ENCODE peak calls at places on chromosome 6, in four cellular contexts. One of them, this sample, is unnamed.

GRCh38 chr6:34243901-34244884 is 4.6 kb downstream of the SMIM29 start:
- DNase-seq in GM06990: no peak
- DNase-seq in suprapubic skin: no peak
- DNase-seq in ascending aorta: peak
- DNase-seq in this sample: peak

GRCh38 chr6:118859517-118860064 is 34.4 kb upstream of the ASF1A start:
- DNase-seq in GM06990: no peak
- DNase-seq in suprapubic skin: no peak
- DNase-seq in ascending aorta: no peak
- DNase-seq in this sample: no peak

GRCh38 chr6:68575765-68576439 is 59.2 kb upstream of the ADGRB3 start:
- DNase-seq in GM06990: no peak
- DNase-seq in suprapubic skin: no peak
- DNase-seq in ascending aorta: peak
- DNase-seq in this sample: no peak

GRCh38 chr6:28353981-28354676 is 4.4 kb downstream of the ZKSCAN3 start:
- DNase-seq in GM06990: no peak
- DNase-seq in suprapubic skin: no peak
- DNase-seq in ascending aorta: no peak
- DNase-seq in this sample: no peak

GRCh38 chr6:130885392-130886192 is 58.4 kb downstream of the SMLR1 start:
- DNase-seq in GM06990: no peak
- DNase-seq in suprapubic skin: no peak
- DNase-seq in ascending aorta: peak
- DNase-seq in this sample: no peak

GRCh38 chr6:142732790-142733189 is 212.2 kb downstream of the HIVEP2 start:
- DNase-seq in GM06990: no peak
- DNase-seq in suprapubic skin: no peak
- DNase-seq in ascending aorta: no peak
- DNase-seq in this sample: no peak

GRCh38 chr6:3351105-3351676 is 92.4 kb downstream of the PSMG4 start:
- DNase-seq in GM06990: no peak
- DNase-seq in suprapubic skin: no peak
- DNase-seq in ascending aorta: no peak
- DNase-seq in this sample: no peak

GRCh38 chr6:153092082-153093013 is 38.7 kb downstream of the RGS17 start:
- DNase-seq in GM06990: peak
- DNase-seq in suprapubic skin: no peak
- DNase-seq in ascending aorta: no peak
- DNase-seq in this sample: no peak

GRCh38 chr6:154721460-154721859 is 11.8 kb upstream of the SCAF8 start:
- DNase-seq in GM06990: no peak
- DNase-seq in suprapubic skin: no peak
- DNase-seq in ascending aorta: no peak
- DNase-seq in this sample: no peak

GRCh38 chr6:17450825-17451224 is 57.4 kb downstream of the CAP2 start:
- DNase-seq in GM06990: no peak
- DNase-seq in suprapubic skin: no peak
- DNase-seq in ascending aorta: no peak
- DNase-seq in this sample: no peak

GRCh38 chr6:149897855-149898744 is at the start of gene RAET1E:
- DNase-seq in GM06990: no peak
- DNase-seq in suprapubic skin: peak
- DNase-seq in ascending aorta: no peak
- DNase-seq in this sample: no peak

GRCh38 chr6:14713008-14713452 is 532.8 kb upstream of the JARID2 start:
- DNase-seq in GM06990: no peak
- DNase-seq in suprapubic skin: no peak
- DNase-seq in ascending aorta: no peak
- DNase-seq in this sample: no peak

GRCh38 chr6:150485559-150486517 is 113.8 kb upstream of the PLEKHG1 start:
- DNase-seq in GM06990: no peak
- DNase-seq in suprapubic skin: no peak
- DNase-seq in ascending aorta: no peak
- DNase-seq in this sample: no peak

GRCh38 chr6:170129691-170130171 is 161.1 kb downstream of the DLL1 start:
- DNase-seq in GM06990: no peak
- DNase-seq in suprapubic skin: peak
- DNase-seq in ascending aorta: peak
- DNase-seq in this sample: peak

GRCh38 chr6:40962241-40962640 is 76.8 kb downstream of the UNC5CL start:
- DNase-seq in GM06990: peak
- DNase-seq in suprapubic skin: no peak
- DNase-seq in ascending aorta: no peak
- DNase-seq in this sample: no peak

GRCh38 chr6:35240838-35241801 is 18.4 kb upstream of the ZNF76 start:
- DNase-seq in GM06990: peak
- DNase-seq in suprapubic skin: no peak
- DNase-seq in ascending aorta: peak
- DNase-seq in this sample: no peak

DNA sequence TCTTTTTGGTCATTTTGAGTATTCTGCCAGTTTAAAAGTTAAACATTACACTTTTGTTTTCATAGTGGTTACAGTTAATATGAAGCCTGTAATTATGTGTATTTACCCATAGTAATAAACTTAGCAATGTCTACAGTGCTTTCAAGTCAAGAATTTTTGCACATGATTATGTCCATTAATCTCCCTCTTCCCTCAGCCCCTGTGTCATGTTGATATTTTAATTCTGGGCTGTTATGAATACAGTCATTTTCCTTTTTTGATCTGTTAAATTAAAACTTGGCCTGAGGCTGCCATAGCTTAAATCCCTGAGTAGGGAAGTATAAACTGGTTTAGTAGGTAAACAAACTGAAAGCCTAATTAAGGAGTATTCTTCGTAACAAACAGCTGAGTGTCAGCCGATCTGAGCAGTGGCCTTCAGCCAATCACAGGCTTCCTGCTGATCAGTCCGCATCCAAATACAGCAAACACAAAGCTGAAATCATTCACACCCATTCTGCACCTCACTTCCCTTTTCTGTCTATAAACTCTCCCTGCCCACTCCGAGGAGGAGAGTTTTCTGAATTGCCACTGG is 9.5 kb upstream of the SFT2D1 start:
- DNase-seq in GM06990: no peak
- DNase-seq in suprapubic skin: no peak
- DNase-seq in ascending aorta: no peak
- DNase-seq in this sample: no peak
- H3K4me3 ChIP-seq in GM06990: no peak
- H3K4me3 ChIP-seq in suprapubic skin: peak
- H3K4me3 ChIP-seq in ascending aorta: no peak
- H3K4me3 ChIP-seq in this sample: no peak

GRCh38 chr6:146095481-146095880 is 66.6 kb downstream of the GRM1 start:
- DNase-seq in GM06990: no peak
- DNase-seq in suprapubic skin: no peak
- DNase-seq in ascending aorta: no peak
- DNase-seq in this sample: no peak

GRCh38 chr6:146103416-146104072 is 74.7 kb downstream of the GRM1 start:
- DNase-seq in GM06990: no peak
- DNase-seq in suprapubic skin: no peak
- DNase-seq in ascending aorta: no peak
- DNase-seq in this sample: no peak

GRCh38 chr6:146106532-146106931 is 77.7 kb downstream of the GRM1 start:
- DNase-seq in GM06990: no peak
- DNase-seq in suprapubic skin: no peak
- DNase-seq in ascending aorta: no peak
- DNase-seq in this sample: no peak

GRCh38 chr6:146097586-146097985 is 68.7 kb downstream of the GRM1 start:
- DNase-seq in GM06990: no peak
- DNase-seq in suprapubic skin: no peak
- DNase-seq in ascending aorta: no peak
- DNase-seq in this sample: no peak

DNA sequence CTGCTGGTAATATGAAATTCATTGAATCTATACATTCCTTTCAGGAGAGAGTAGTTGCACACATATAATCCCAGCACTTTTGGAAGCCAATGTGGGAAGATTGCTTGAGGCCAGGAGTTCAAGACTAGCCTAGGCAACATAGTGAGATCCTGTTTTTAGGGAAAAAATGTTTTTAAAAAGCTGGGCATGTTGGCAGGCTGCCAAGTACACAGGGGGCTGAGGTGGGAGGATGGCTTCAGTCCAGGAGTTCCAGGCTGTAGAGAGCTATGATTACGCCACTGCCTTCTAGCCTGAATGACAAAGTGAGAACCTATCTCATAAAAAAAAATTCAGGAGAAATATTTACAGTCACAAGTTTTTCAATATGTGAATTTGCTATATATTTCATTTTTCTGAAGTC is 71.9 kb downstream of the GRM1 start:
- DNase-seq in GM06990: no peak
- DNase-seq in suprapubic skin: no peak
- DNase-seq in ascending aorta: no peak
- DNase-seq in this sample: no peak
- H3K4me3 ChIP-seq in GM06990: no peak
- H3K4me3 ChIP-seq in suprapubic skin: no peak
- H3K4me3 ChIP-seq in ascending aorta: no peak
- H3K4me3 ChIP-seq in this sample: no peak

GRCh38 chr6:158703840-158704822 is 54.3 kb downstream of the SYTL3 start:
- DNase-seq in GM06990: peak
- DNase-seq in suprapubic skin: peak
- DNase-seq in ascending aorta: peak
- DNase-seq in this sample: peak
- H3K4me3 ChIP-seq in GM06990: peak
- H3K4me3 ChIP-seq in suprapubic skin: peak
- H3K4me3 ChIP-seq in ascending aorta: peak
- H3K4me3 ChIP-seq in this sample: peak

GRCh38 chr6:52993461-52993860 is 1.6 kb downstream of the GSTA4 start:
- DNase-seq in GM06990: no peak
- DNase-seq in suprapubic skin: no peak
- DNase-seq in ascending aorta: no peak
- DNase-seq in this sample: no peak
- H3K4me3 ChIP-seq in GM06990: no peak
- H3K4me3 ChIP-seq in suprapubic skin: peak
- H3K4me3 ChIP-seq in ascending aorta: peak
- H3K4me3 ChIP-seq in this sample: peak

GRCh38 chr6:70396163-70396562 is 17.1 kb upstream of the FAM135A start:
- DNase-seq in GM06990: no peak
- DNase-seq in suprapubic skin: no peak
- DNase-seq in ascending aorta: no peak
- DNase-seq in this sample: no peak
- H3K4me3 ChIP-seq in GM06990: no peak
- H3K4me3 ChIP-seq in suprapubic skin: no peak
- H3K4me3 ChIP-seq in ascending aorta: no peak
- H3K4me3 ChIP-seq in this sample: no peak

GRCh38 chr6:26594730-26595632 is 1.8 kb upstream of the ABT1 start:
- DNase-seq in GM06990: no peak
- DNase-seq in suprapubic skin: no peak
- DNase-seq in ascending aorta: no peak
- DNase-seq in this sample: no peak

GRCh38 chr6:26592649-26593048 is 4.1 kb upstream of the ABT1 start:
- DNase-seq in GM06990: no peak
- DNase-seq in suprapubic skin: no peak
- DNase-seq in ascending aorta: no peak
- DNase-seq in this sample: no peak

GRCh38 chr6:26595669-26596269 is 984 bp upstream of the ABT1 start:
- DNase-seq in GM06990: peak
- DNase-seq in suprapubic skin: peak
- DNase-seq in ascending aorta: peak
- DNase-seq in this sample: peak

GRCh38 chr6:26594128-26594493 is 2.6 kb upstream of the ABT1 start:
- DNase-seq in GM06990: no peak
- DNase-seq in suprapubic skin: no peak
- DNase-seq in ascending aorta: no peak
- DNase-seq in this sample: no peak

DNA sequence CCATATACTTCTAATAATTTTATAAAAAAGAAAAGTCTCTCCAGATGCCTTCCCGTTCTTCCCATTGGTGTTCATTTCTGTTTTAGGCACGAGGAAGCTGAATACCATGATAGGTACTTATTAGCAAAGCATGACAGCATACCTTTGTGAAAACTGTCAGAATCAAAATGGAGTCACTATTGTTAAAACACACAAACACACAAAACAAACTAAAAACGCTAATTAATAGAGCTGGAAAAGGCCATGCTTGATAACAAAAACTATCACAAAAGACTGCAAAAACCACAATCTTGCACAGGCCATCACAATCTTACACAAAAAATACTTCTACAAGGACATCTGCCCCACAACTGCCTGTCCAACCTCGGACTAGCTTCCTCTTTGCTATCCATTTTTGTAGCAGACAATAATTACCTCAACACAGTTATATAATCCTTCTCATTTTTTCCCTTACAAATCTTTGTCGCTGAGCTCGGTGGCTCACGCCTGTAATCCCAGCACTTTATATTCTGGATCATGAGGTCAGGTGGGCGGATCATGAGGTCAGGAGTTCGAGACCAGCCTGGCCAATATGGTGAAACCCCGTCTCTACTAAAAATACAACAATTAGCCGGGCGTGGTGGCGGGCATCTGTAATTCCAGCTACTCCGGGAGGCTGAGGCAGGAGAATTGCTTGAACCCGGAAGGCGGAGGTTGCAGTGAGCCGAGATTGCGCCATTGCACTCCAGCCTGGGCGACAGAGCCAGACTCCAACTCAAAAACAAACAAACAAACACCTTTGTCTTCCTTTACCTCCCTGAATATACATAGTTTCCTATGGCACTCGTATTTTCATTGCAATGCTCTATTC is 3.2 kb upstream of the ABT1 start:
- DNase-seq in GM06990: no peak
- DNase-seq in suprapubic skin: no peak
- DNase-seq in ascending aorta: no peak
- DNase-seq in this sample: no peak
- H3K4me3 ChIP-seq in GM06990: no peak
- H3K4me3 ChIP-seq in suprapubic skin: no peak
- H3K4me3 ChIP-seq in ascending aorta: no peak
- H3K4me3 ChIP-seq in this sample: no peak

GRCh38 chr6:83431545-83432165 is 804 bp upstream of the ME1 start:
- DNase-seq in GM06990: no peak
- DNase-seq in suprapubic skin: no peak
- DNase-seq in ascending aorta: no peak
- DNase-seq in this sample: no peak

GRCh38 chr6:83429269-83429668 is 1.6 kb downstream of the ME1 start:
- DNase-seq in GM06990: no peak
- DNase-seq in suprapubic skin: no peak
- DNase-seq in ascending aorta: no peak
- DNase-seq in this sample: no peak

GRCh38 chr6:83432626-83433025 is 1.8 kb upstream of the ME1 start:
- DNase-seq in GM06990: no peak
- DNase-seq in suprapubic skin: no peak
- DNase-seq in ascending aorta: no peak
- DNase-seq in this sample: no peak

GRCh38 chr6:83429857-83430605 is 820 bp downstream of the ME1 start:
- DNase-seq in GM06990: no peak
- DNase-seq in suprapubic skin: no peak
- DNase-seq in ascending aorta: peak
- DNase-seq in this sample: no peak

GRCh38 chr6:83430606-83431544 is at the start of gene ME1:
- DNase-seq in GM06990: peak
- DNase-seq in suprapubic skin: peak
- DNase-seq in ascending aorta: peak
- DNase-seq in this sample: peak
- H3K4me3 ChIP-seq in GM06990: no peak
- H3K4me3 ChIP-seq in suprapubic skin: peak
- H3K4me3 ChIP-seq in ascending aorta: peak
- H3K4me3 ChIP-seq in this sample: peak